ENCODE peak calls at places on chromosomes 12 and 14, in five cellular contexts. T is A549, M is fibroblast of pulmonary artery, G is heart right ventricle, J is glutamatergic neuron. X is an unnamed sample.

GRCh38 chr14:85071447-85071846 is 458.5 kb upstream of the FLRT2 start:
- DNase-seq in T (no peak), M (no peak), G (no peak), J (no peak), X (no peak)

GRCh38 chr12:123237646-123238329 is 4.6 kb downstream of the MTRFR start:
- DNase-seq in T (peak; percentile 49), M (peak; percentile 82), G (peak; percentile 59), J (peak; percentile 75), X (peak; percentile 75)

GRCh38 chr12:85955127-85955526 is 81.0 kb downstream of the NTS start:
- DNase-seq in T (no peak), M (peak; percentile 45), G (no peak), J (no peak), X (no peak)

GRCh38 chr12:14937689-14938088 is 648 bp downstream of the ERP27 start:
- DNase-seq in T (no peak), M (no peak), G (no peak), J (no peak), X (no peak)

GRCh38 chr12:121184425-121184824 is 25.5 kb upstream of the P2RX4 start:
- DNase-seq in T (no peak), M (no peak), G (no peak), J (no peak), X (no peak)

GRCh38 chr14:39267592-39268112 is 33.9 kb downstream of the MIA2 start:
- DNase-seq in T (no peak), M (no peak), G (no peak), J (no peak), X (no peak)

GRCh38 chr14:60680511-60680910 is 31.2 kb upstream of the SIX1 start:
- DNase-seq in T (no peak), M (no peak), G (no peak), J (no peak), X (no peak)

GRCh38 chr14:51067306-51067705 is 27.6 kb downstream of the TRIM9 start:
- DNase-seq in T (no peak), M (no peak), G (no peak), J (no peak), X (no peak)

GRCh38 chr14:70785556-70785955 is 23.8 kb downstream of the MAP3K9 start:
- DNase-seq in T (no peak), M (no peak), G (no peak), J (no peak), X (no peak)

GRCh38 chr14:38481939-38482678 is 226.2 kb upstream of the CLEC14A start:
- DNase-seq in T (no peak), M (peak; percentile 72), G (no peak), J (no peak), X (no peak)

DNA sequence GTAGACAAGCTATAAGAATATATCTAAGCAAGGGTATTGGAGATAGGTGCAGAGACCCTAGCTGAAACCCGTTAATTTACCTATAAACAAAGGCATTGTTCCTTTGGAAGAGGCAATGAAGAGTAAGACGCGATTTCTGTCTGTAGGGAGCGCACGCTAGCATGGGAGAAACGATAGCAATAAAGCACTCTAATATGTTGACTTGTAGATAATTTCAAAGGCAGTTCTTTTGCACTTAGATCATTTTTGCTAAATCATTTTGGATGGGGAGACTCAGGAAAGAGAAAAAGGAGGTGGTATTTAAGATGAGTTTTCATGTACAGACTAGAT is 648 bp downstream of the CCDC77 start:
- DNase-seq in T (no peak), M (peak; percentile 49), G (no peak), J (no peak), X (peak; percentile 14)
- TF ChIP-seq CTCF in T (peak; percentile 29), M (peak; percentile 48), G (no peak), J (no peak), X (no peak)

GRCh38 chr12:47337581-47337980 is 257.8 kb upstream of the AMIGO2 start:
- DNase-seq in T (no peak), M (no peak), G (no peak), J (no peak), X (no peak)
- TF ChIP-seq CTCF in T (no peak), M (no peak), G (no peak), J (no peak), X (no peak)

GRCh38 chr14:78023112-78023511 is 147.1 kb upstream of the NRXN3 start:
- DNase-seq in T (no peak), M (no peak), G (no peak), J (no peak), X (no peak)

GRCh38 chr14:78016532-78016931 is 153.6 kb upstream of the NRXN3 start:
- DNase-seq in T (no peak), M (no peak), G (no peak), J (no peak), X (no peak)

GRCh38 chr14:78018283-78018682 is 151.9 kb upstream of the NRXN3 start:
- DNase-seq in T (no peak), M (no peak), G (no peak), J (no peak), X (no peak)

DNA sequence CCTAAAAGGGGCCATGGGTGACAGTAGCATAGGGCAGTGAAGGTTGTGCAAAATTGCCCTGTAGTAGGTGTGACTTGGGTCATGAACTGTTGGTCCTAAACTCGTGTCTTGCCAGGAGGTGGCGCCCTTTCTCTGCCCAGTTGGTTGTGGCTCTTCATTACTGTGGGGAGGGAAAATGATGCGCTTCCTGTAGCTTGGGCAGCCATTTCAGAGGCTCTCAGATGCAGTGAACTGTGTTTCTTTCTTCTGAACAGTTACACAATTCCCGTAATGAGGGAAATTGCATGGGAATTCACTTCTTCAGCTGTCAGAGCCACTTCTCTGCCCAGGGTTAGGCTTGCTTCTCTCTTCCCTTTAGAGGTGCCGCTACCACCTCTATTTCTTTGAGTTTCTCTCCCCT is 148.1 kb upstream of the NRXN3 start:
- DNase-seq in T (peak; percentile 38), M (peak; percentile 20), G (peak; percentile 54), J (peak; percentile 90), X (peak; percentile 82)
- TF ChIP-seq CTCF in T (peak; percentile 52), M (peak; percentile 28), G (peak; percentile 61), J (peak; percentile 81), X (peak; percentile 68)

GRCh38 chr12:10498042-10498441 is 7.6 kb upstream of the EIF2S3B start:
- DNase-seq in T (no peak), M (no peak), G (no peak), J (no peak), X (no peak)

GRCh38 chr12:10505620-10506019 is at the start of gene EIF2S3B:
- DNase-seq in T (no peak), M (no peak), G (no peak), J (no peak), X (no peak)

GRCh38 chr12:10497602-10498001 is 8.1 kb upstream of the EIF2S3B start:
- DNase-seq in T (no peak), M (peak; percentile 6), G (no peak), J (no peak), X (no peak)

GRCh38 chr12:10503460-10503859 is 2.2 kb upstream of the EIF2S3B start:
- DNase-seq in T (no peak), M (no peak), G (no peak), J (no peak), X (no peak)

DNA sequence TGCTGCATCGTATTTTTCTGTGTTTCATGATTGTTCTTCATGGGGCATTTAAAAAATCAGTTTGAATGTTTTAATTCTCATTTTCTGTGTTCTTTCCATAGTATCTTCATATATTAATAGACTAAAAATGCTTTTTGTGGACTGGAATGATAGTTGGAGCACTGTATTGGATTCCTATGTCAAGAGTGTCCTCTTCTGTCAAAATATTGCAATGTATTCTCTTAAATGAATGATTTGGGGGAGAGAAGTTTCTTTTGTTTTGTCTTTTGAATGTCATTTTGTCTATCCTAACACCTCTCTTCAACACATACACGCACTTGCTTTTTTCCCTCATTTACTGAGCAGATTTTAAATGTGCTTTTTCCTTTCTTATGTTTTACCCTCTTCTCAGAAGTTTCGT is 4.7 kb upstream of the EIF2S3B start:
- DNase-seq in T (no peak), M (peak; percentile 30), G (no peak), J (no peak), X (no peak)
- TF ChIP-seq CTCF in T (peak; percentile 70), M (peak; percentile 33), G (peak; percentile 37), J (no peak), X (no peak)

GRCh38 chr12:113194971-113195391 is 9.5 kb downstream of the RITA1 start:
- DNase-seq in T (no peak), M (peak; percentile 35), G (no peak), J (no peak), X (no peak)
- TF ChIP-seq CTCF in T (no peak), M (no peak), G (no peak), J (no peak), X (no peak)

DNA sequence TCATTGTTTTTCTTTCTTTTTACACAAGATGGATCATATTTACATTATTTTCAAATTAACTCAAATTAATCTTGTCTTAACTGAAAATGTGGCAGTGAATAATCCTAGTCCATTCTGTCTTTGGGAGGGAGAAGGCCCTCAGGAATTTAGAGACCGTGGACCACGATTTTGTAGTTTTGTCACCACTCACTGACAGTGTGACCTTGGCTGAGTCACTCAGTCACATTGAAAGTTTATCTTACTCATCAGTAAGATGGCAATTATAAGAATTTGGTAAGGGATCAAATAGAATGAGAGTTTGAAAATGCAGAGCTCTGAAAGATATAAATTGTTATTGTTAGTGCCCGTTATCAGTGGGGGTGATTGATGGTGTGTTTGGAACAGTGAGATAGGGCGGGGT is 16.4 kb downstream of the FOXJ2 start:
- DNase-seq in T (no peak), M (no peak), G (no peak), J (no peak), X (no peak)
- TF ChIP-seq CTCF in T (no peak), M (no peak), G (no peak), J (no peak), X (no peak)